ENCODE peak calls at places on chromosomes 4 and X, in five cellular contexts. One of them, this sample, is unnamed.

GRCh38 chrX:147377728-147378127 is 534.0 kb upstream of the FMR1 start:
- DNase-seq in epithelial cell of esophagus: no peak
- DNase-seq in astrocyte of the spinal cord: no peak
- DNase-seq in heart left ventricle: no peak
- DNase-seq in HFF-Myc: no peak
- DNase-seq in this sample: no peak

GRCh38 chr4:83906561-83906960 is 370.7 kb downstream of the GPAT3 start:
- DNase-seq in epithelial cell of esophagus: no peak
- DNase-seq in astrocyte of the spinal cord: no peak
- DNase-seq in heart left ventricle: no peak
- DNase-seq in HFF-Myc: no peak
- DNase-seq in this sample: peak; percentile 12

GRCh38 chrX:70084592-70084991 is 22.3 kb downstream of the OTUD6A start:
- DNase-seq in epithelial cell of esophagus: no peak
- DNase-seq in astrocyte of the spinal cord: no peak
- DNase-seq in heart left ventricle: no peak
- DNase-seq in HFF-Myc: peak; percentile 4
- DNase-seq in this sample: no peak

GRCh38 chr4:134867027-134867426 is 665.4 kb upstream of the PABPC4L start:
- DNase-seq in epithelial cell of esophagus: no peak
- DNase-seq in astrocyte of the spinal cord: no peak
- DNase-seq in heart left ventricle: no peak
- DNase-seq in HFF-Myc: no peak
- DNase-seq in this sample: no peak

GRCh38 chr4:172975651-172976229 is 192.9 kb upstream of the GALNT7 start:
- DNase-seq in epithelial cell of esophagus: no peak
- DNase-seq in astrocyte of the spinal cord: no peak
- DNase-seq in heart left ventricle: no peak
- DNase-seq in HFF-Myc: no peak
- DNase-seq in this sample: no peak

GRCh38 chr4:179872751-179873150 is 2370.5 kb upstream of the TENM3 start:
- DNase-seq in epithelial cell of esophagus: no peak
- DNase-seq in astrocyte of the spinal cord: no peak
- DNase-seq in heart left ventricle: no peak
- DNase-seq in HFF-Myc: no peak
- DNase-seq in this sample: no peak

GRCh38 chr4:52982246-52982950 is 120.3 kb downstream of the RASL11B start:
- DNase-seq in epithelial cell of esophagus: peak; percentile 68
- DNase-seq in astrocyte of the spinal cord: peak; percentile 76
- DNase-seq in heart left ventricle: no peak
- DNase-seq in HFF-Myc: no peak
- DNase-seq in this sample: no peak

GRCh38 chr4:113978561-113979156 is 788 bp downstream of the ARSJ start:
- DNase-seq in epithelial cell of esophagus: peak; percentile 46
- DNase-seq in astrocyte of the spinal cord: peak; percentile 56
- DNase-seq in heart left ventricle: peak; percentile 46
- DNase-seq in HFF-Myc: no peak
- DNase-seq in this sample: no peak

GRCh38 chr4:126591583-126591982 is 1041.2 kb upstream of the INTU start:
- DNase-seq in epithelial cell of esophagus: no peak
- DNase-seq in astrocyte of the spinal cord: peak; percentile 15
- DNase-seq in heart left ventricle: no peak
- DNase-seq in HFF-Myc: no peak
- DNase-seq in this sample: no peak

GRCh38 chrX:372856-373640 is 13.7 kb downstream of the PPP2R3B start:
- DNase-seq in epithelial cell of esophagus: no peak
- DNase-seq in astrocyte of the spinal cord: no peak
- DNase-seq in heart left ventricle: no peak
- DNase-seq in HFF-Myc: no peak
- DNase-seq in this sample: no peak

GRCh38 chr4:169179609-169180526 is 90.9 kb downstream of the SH3RF1 start:
- DNase-seq in epithelial cell of esophagus: peak; percentile 36
- DNase-seq in astrocyte of the spinal cord: peak; percentile 55
- DNase-seq in heart left ventricle: no peak
- DNase-seq in HFF-Myc: no peak
- DNase-seq in this sample: no peak

DNA sequence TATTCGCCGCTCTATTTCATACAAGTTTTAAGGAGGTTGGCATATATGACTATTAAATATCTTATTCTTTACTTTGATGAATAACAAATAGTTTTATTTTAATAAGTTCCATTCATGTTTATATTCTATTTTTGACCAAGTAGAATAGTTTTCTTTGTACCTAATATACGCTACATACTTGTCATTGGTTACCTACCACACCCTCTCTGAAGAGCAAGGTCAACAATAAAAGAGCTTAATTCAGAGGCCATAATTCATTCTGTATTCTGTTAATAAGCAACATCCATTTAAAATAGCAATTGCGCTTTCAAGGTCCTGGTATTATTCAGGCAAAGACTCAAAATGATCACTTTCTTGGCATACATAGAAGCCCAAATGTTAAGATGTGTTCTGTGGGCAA is 24.3 kb upstream of the RBPJ start:
- DNase-seq in epithelial cell of esophagus: no peak
- DNase-seq in astrocyte of the spinal cord: no peak
- DNase-seq in heart left ventricle: no peak
- DNase-seq in HFF-Myc: no peak
- DNase-seq in this sample: no peak
- H3K4me3 ChIP-seq in epithelial cell of esophagus: no peak overlapping the region
- H3K4me3 ChIP-seq in astrocyte of the spinal cord: no peak overlapping the region
- H3K4me3 ChIP-seq in heart left ventricle: no peak overlapping the region
- H3K4me3 ChIP-seq in HFF-Myc: no peak overlapping the region
- H3K4me3 ChIP-seq in this sample: no peak overlapping the region

GRCh38 chr4:2400841-2401609 is 17.4 kb downstream of the ZFYVE28 start:
- DNase-seq in epithelial cell of esophagus: no peak
- DNase-seq in astrocyte of the spinal cord: no peak
- DNase-seq in heart left ventricle: no peak
- DNase-seq in HFF-Myc: no peak
- DNase-seq in this sample: no peak

GRCh38 chr4:2402453-2402852 is 16.0 kb downstream of the ZFYVE28 start:
- DNase-seq in epithelial cell of esophagus: no peak
- DNase-seq in astrocyte of the spinal cord: no peak
- DNase-seq in heart left ventricle: peak; percentile 43
- DNase-seq in HFF-Myc: no peak
- DNase-seq in this sample: no peak

GRCh38 chr4:2402941-2403340 is 15.5 kb downstream of the ZFYVE28 start:
- DNase-seq in epithelial cell of esophagus: no peak
- DNase-seq in astrocyte of the spinal cord: no peak
- DNase-seq in heart left ventricle: peak; percentile 56
- DNase-seq in HFF-Myc: no peak
- DNase-seq in this sample: no peak

GRCh38 chr4:2401610-2401983 is 16.8 kb downstream of the ZFYVE28 start:
- DNase-seq in epithelial cell of esophagus: no peak
- DNase-seq in astrocyte of the spinal cord: no peak
- DNase-seq in heart left ventricle: no peak
- DNase-seq in HFF-Myc: no peak
- DNase-seq in this sample: no peak

GRCh38 chr4:2402053-2402452 is 16.4 kb downstream of the ZFYVE28 start:
- DNase-seq in epithelial cell of esophagus: peak; percentile 55
- DNase-seq in astrocyte of the spinal cord: peak; percentile 32
- DNase-seq in heart left ventricle: peak; percentile 69
- DNase-seq in HFF-Myc: no peak
- DNase-seq in this sample: no peak
- H3K4me3 ChIP-seq in epithelial cell of esophagus: no peak overlapping the region
- H3K4me3 ChIP-seq in astrocyte of the spinal cord: peak overlapping the region; percentile 15
- H3K4me3 ChIP-seq in heart left ventricle: peak overlapping the region; percentile 48
- H3K4me3 ChIP-seq in HFF-Myc: no peak overlapping the region
- H3K4me3 ChIP-seq in this sample: peak overlapping the region; percentile 21

GRCh38 chrX:140713174-140713539 is 3.6 kb downstream of the LINC00632 start:
- DNase-seq in epithelial cell of esophagus: no peak
- DNase-seq in astrocyte of the spinal cord: no peak
- DNase-seq in heart left ventricle: no peak
- DNase-seq in HFF-Myc: no peak
- DNase-seq in this sample: no peak
- H3K4me3 ChIP-seq in epithelial cell of esophagus: no peak overlapping the region
- H3K4me3 ChIP-seq in astrocyte of the spinal cord: peak overlapping the region; percentile 28
- H3K4me3 ChIP-seq in heart left ventricle: peak overlapping the region; percentile 45
- H3K4me3 ChIP-seq in HFF-Myc: no peak overlapping the region
- H3K4me3 ChIP-seq in this sample: no peak overlapping the region

DNA sequence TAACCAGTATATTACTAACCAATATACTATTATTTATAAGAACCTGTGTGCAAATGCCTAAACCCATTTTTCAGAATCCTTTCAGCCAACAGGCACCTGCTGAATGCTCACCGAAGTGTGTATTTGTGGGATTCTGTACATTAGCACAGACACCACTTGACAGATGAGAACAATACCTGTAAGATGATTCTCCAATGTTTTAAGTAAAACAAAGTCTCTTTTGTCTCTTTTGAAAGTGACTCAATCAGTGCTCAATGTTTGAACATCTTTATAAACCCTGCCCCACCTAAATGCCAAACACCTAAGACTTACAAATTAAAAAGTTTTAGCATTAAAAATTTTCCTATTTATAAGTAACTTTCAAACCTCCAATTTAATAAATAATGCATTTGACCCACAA is 763 bp downstream of the ASB9 start:
- DNase-seq in epithelial cell of esophagus: peak; percentile 14
- DNase-seq in astrocyte of the spinal cord: no peak
- DNase-seq in heart left ventricle: no peak
- DNase-seq in HFF-Myc: no peak
- DNase-seq in this sample: no peak
- H3K4me3 ChIP-seq in epithelial cell of esophagus: no peak overlapping the region
- H3K4me3 ChIP-seq in astrocyte of the spinal cord: no peak overlapping the region
- H3K4me3 ChIP-seq in heart left ventricle: no peak overlapping the region
- H3K4me3 ChIP-seq in HFF-Myc: no peak overlapping the region
- H3K4me3 ChIP-seq in this sample: no peak overlapping the region

GRCh38 chrX:10636337-10636736 is 16.0 kb upstream of the MID1 start:
- DNase-seq in epithelial cell of esophagus: peak; percentile 58
- DNase-seq in astrocyte of the spinal cord: peak; percentile 72
- DNase-seq in heart left ventricle: no peak
- DNase-seq in HFF-Myc: peak; percentile 59
- DNase-seq in this sample: no peak
- H3K4me3 ChIP-seq in epithelial cell of esophagus: no peak overlapping the region
- H3K4me3 ChIP-seq in astrocyte of the spinal cord: no peak overlapping the region
- H3K4me3 ChIP-seq in heart left ventricle: peak overlapping the region; percentile 26
- H3K4me3 ChIP-seq in HFF-Myc: no peak overlapping the region
- H3K4me3 ChIP-seq in this sample: no peak overlapping the region

GRCh38 chr4:10107111-10108091 is 9.2 kb downstream of the WDR1 start:
- DNase-seq in epithelial cell of esophagus: peak; percentile 56
- DNase-seq in astrocyte of the spinal cord: no peak
- DNase-seq in heart left ventricle: no peak
- DNase-seq in HFF-Myc: no peak
- DNase-seq in this sample: no peak
- H3K4me3 ChIP-seq in epithelial cell of esophagus: no peak overlapping the region
- H3K4me3 ChIP-seq in astrocyte of the spinal cord: no peak overlapping the region
- H3K4me3 ChIP-seq in heart left ventricle: peak overlapping the region; percentile 5
- H3K4me3 ChIP-seq in HFF-Myc: no peak overlapping the region
- H3K4me3 ChIP-seq in this sample: no peak overlapping the region

GRCh38 chr4:102817021-102817605 is 10.2 kb downstream of the UBE2D3 start:
- DNase-seq in epithelial cell of esophagus: peak; percentile 69
- DNase-seq in astrocyte of the spinal cord: no peak
- DNase-seq in heart left ventricle: no peak
- DNase-seq in HFF-Myc: no peak
- DNase-seq in this sample: no peak

GRCh38 chr4:102819588-102820365 is 7.6 kb downstream of the UBE2D3 start:
- DNase-seq in epithelial cell of esophagus: no peak
- DNase-seq in astrocyte of the spinal cord: peak; percentile 33
- DNase-seq in heart left ventricle: no peak
- DNase-seq in HFF-Myc: no peak
- DNase-seq in this sample: no peak

GRCh38 chr4:102817613-102818268 is 9.6 kb downstream of the UBE2D3 start:
- DNase-seq in epithelial cell of esophagus: peak; percentile 20
- DNase-seq in astrocyte of the spinal cord: no peak
- DNase-seq in heart left ventricle: no peak
- DNase-seq in HFF-Myc: no peak
- DNase-seq in this sample: no peak

DNA sequence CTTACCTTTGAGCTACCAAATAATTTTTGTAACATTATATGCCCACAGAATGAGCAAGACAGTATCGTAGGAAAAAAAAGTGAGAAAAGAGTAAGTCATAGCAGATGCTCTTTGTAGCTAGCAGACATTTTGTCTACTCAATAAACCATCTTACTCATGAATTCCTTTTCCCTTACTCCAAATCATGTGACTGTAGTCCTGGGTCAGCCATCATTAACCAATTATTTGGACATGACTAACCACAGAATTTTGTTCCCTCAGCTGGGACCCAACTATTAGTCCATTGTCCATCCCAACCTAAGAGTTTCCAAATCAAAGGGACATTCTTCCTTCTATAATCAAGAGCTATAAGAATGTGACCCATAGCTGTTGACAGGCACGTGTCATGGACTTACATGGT is 11.4 kb downstream of the UBE2D3 start:
- DNase-seq in epithelial cell of esophagus: peak; percentile 86
- DNase-seq in astrocyte of the spinal cord: peak; percentile 86
- DNase-seq in heart left ventricle: no peak
- DNase-seq in HFF-Myc: peak; percentile 75
- DNase-seq in this sample: peak; percentile 56
- H3K4me3 ChIP-seq in epithelial cell of esophagus: no peak overlapping the region
- H3K4me3 ChIP-seq in astrocyte of the spinal cord: no peak overlapping the region
- H3K4me3 ChIP-seq in heart left ventricle: no peak overlapping the region
- H3K4me3 ChIP-seq in HFF-Myc: no peak overlapping the region
- H3K4me3 ChIP-seq in this sample: no peak overlapping the region